ENCODE peak calls at places on chromosomes 16 and 17, in six cellular contexts. N, W, X, Y, I and C are unnamed samples.

GRCh38 chr17:4362141-4362540 is 4.3 kb downstream of the UBE2G1 start:
- DNase-seq in N (no peak), W (peak), X (no peak), Y (peak), I (no peak), C (no peak)

GRCh38 chr16:21626659-21627277 is 25.6 kb downstream of the IGSF6 start:
- DNase-seq in N (no peak), W (no peak), X (no peak), Y (peak), I (no peak), C (no peak)

GRCh38 chr16:54945063-54945462 is 14.4 kb downstream of the IRX5 start:
- DNase-seq in N (no peak), W (no peak), X (no peak), Y (no peak), I (no peak), C (peak)

GRCh38 chr16:82368041-82368440 is 198.0 kb upstream of the MPHOSPH6 start:
- DNase-seq in N (no peak), W (peak), X (no peak), Y (peak), I (peak), C (no peak)

GRCh38 chr17:19647697-19648474 is 665 bp upstream of the ALDH3A2 start:
- DNase-seq in N (peak), W (peak), X (no peak), Y (peak), I (no peak), C (peak)

GRCh38 chr17:17700251-17700969 is 19.2 kb downstream of the RAI1 start:
- DNase-seq in N (no peak), W (no peak), X (no peak), Y (no peak), I (no peak), C (no peak)

GRCh38 chr17:40621019-40621418 is 26.6 kb downstream of the SMARCE1 start:
- DNase-seq in N (no peak), W (no peak), X (no peak), Y (no peak), I (no peak), C (no peak)

GRCh38 chr17:81453049-81453448 is 57.8 kb downstream of the BAHCC1 start:
- DNase-seq in N (no peak), W (no peak), X (no peak), Y (no peak), I (no peak), C (no peak)

GRCh38 chr16:80807916-80808315 is 3.5 kb upstream of the CDYL2 start:
- DNase-seq in N (no peak), W (no peak), X (no peak), Y (no peak), I (no peak), C (no peak)

GRCh38 chr17:44065668-44066203 is 735 bp downstream of the LSM12 start:
- DNase-seq in N (no peak), W (no peak), X (peak), Y (peak), I (no peak), C (no peak)

GRCh38 chr16:14309906-14310305 is 238.8 kb downstream of the MRTFB start:
- DNase-seq in N (no peak), W (no peak), X (no peak), Y (peak), I (no peak), C (no peak)

GRCh38 chr17:50879086-50879485 is 12.9 kb upstream of the TOB1 start:
- DNase-seq in N (no peak), W (no peak), X (no peak), Y (no peak), I (no peak), C (no peak)

GRCh38 chr16:46886764-46887523 is 2.8 kb downstream of the GPT2 start:
- DNase-seq in N (no peak), W (peak), X (no peak), Y (no peak), I (no peak), C (no peak)

GRCh38 chr17:80081596-80081995 is 19.8 kb upstream of the GAA start:
- DNase-seq in N (no peak), W (no peak), X (no peak), Y (no peak), I (no peak), C (no peak)

GRCh38 chr17:76968707-76969597 is 100.7 kb downstream of the MGAT5B start:
- DNase-seq in N (peak), W (no peak), X (peak), Y (no peak), I (no peak), C (no peak)

GRCh38 chr16:2154533-2155090 is 970 bp upstream of the TRAF7 start:
- DNase-seq in N (no peak), W (no peak), X (no peak), Y (peak), I (no peak), C (no peak)

GRCh38 chr17:37406635-37407455 is at the start of the genes ACACA and TADA2A:
- DNase-seq in N (peak), W (peak), X (peak), Y (peak), I (peak), C (peak)

GRCh38 chr17:40086150-40087044 is 14.0 kb downstream of the NR1D1 start:
- DNase-seq in N (peak), W (no peak), X (no peak), Y (peak), I (peak), C (peak)

GRCh38 chr16:85369741-85370528 is 243.2 kb upstream of the GSE1 start:
- DNase-seq in N (peak), W (no peak), X (no peak), Y (peak), I (peak), C (peak)

GRCh38 chr16:14215941-14216340 is 144.8 kb downstream of the MRTFB start:
- DNase-seq in N (no peak), W (no peak), X (no peak), Y (no peak), I (no peak), C (no peak)